ENCODE peak calls at places on chromosome 17, in ten cellular contexts. L is cardiac muscle cell, S is fibroblast of mammary gland, J is astrocyte of the spinal cord, E is left ventricle myocardium inferior, G is sigmoid colon, D is lower leg skin, Z is astrocyte, O is lower lobe of right lung, M is Peyer's patch. U is an unnamed sample.

GRCh38 chr17:80698297-80698696 is 153.7 kb downstream of the RPTOR start:
- DNase-seq in D (no peak), L (no peak), M (no peak), O (no peak), E (no peak), S (no peak), J (no peak), Z (no peak), G (no peak), U (no peak)

GRCh38 chr17:17885029-17885351 is 48.2 kb upstream of the SREBF1 start:
- DNase-seq in J (no peak), E (no peak), D (no peak), Z (no peak), L (no peak), G (no peak), S (no peak), M (no peak), O (no peak), U (no peak)

GRCh38 chr17:78399028-78399692 is 20.7 kb downstream of the PGS1 start:
- DNase-seq in J (no peak), D (no peak), L (no peak), S (no peak), E (no peak), Z (no peak), G (no peak), M (no peak), O (no peak), U (no peak)

GRCh38 chr17:46869296-46869695 is 17.9 kb downstream of the WNT9B start:
- DNase-seq in Z (no peak), M (no peak), L (no peak), G (no peak), J (no peak), S (no peak), E (no peak), D (no peak), O (no peak), U (no peak)

GRCh38 chr17:68349157-68349556 is 57.9 kb downstream of the ARSG start:
- DNase-seq in L (no peak), J (no peak), M (no peak), D (no peak), G (no peak), O (no peak), Z (no peak), E (no peak), S (no peak), U (no peak)

GRCh38 chr17:44548714-44549230 is 8.5 kb upstream of the FZD2 start:
- DNase-seq in D (no peak), G (no peak), J (no peak), M (no peak), O (no peak), S (no peak), Z (no peak), E (no peak), L (no peak), U (no peak)

GRCh38 chr17:72176902-72177660 is 56.3 kb downstream of the SOX9 start:
- DNase-seq in O (no peak), G (no peak), M (no peak), S (no peak), D (no peak), L (no peak), J (peak; percentile 26), Z (peak; percentile 95), E (no peak), U (no peak)

GRCh38 chr17:64331946-64332493 is 58.6 kb downstream of the PECAM1 start:
- DNase-seq in G (no peak), S (peak; percentile 45), E (peak; percentile 69), O (peak; percentile 76), D (no peak), J (no peak), M (no peak), Z (no peak), L (no peak), U (peak; percentile 47)

GRCh38 chr17:35736236-35736635 is 4.8 kb downstream of the RASL10B start:
- DNase-seq in E (no peak), L (no peak), J (no peak), O (no peak), S (no peak), D (no peak), G (no peak), Z (no peak), M (no peak), U (no peak)

GRCh38 chr17:16923904-16924700 is 47.8 kb downstream of the TNFRSF13B start:
- DNase-seq in G (peak; percentile 44), S (no peak), L (no peak), D (no peak), J (no peak), O (peak; percentile 22), E (peak; percentile 6), M (no peak), Z (no peak), U (no peak)

GRCh38 chr17:39208893-39209292 is 8.8 kb downstream of the RPL19 start:
- DNase-seq in O (peak; percentile 69), Z (no peak), J (no peak), E (no peak), L (no peak), D (peak; percentile 42), G (no peak), M (peak; percentile 63), S (no peak), U (no peak)

GRCh38 chr17:73941919-73942530 is 261.5 kb upstream of the RPL38 start:
- DNase-seq in O (no peak), Z (no peak), D (no peak), E (no peak), L (no peak), G (no peak), S (no peak), M (no peak), J (no peak), U (no peak)

GRCh38 chr17:37791434-37791833 is 46.6 kb upstream of the HNF1B start:
- DNase-seq in D (no peak), Z (no peak), E (no peak), M (no peak), G (no peak), J (no peak), O (no peak), L (no peak), S (peak; percentile 51), U (peak; percentile 41)

GRCh38 chr17:30720013-30720471 is 104.5 kb downstream of the CRLF3 start:
- DNase-seq in J (no peak), G (peak; percentile 61), L (no peak), S (no peak), Z (no peak), D (no peak), O (peak; percentile 26), E (peak; percentile 10), M (peak; percentile 30), U (no peak)

GRCh38 chr17:67439269-67439668 is 62.2 kb downstream of the PITPNC1 start:
- DNase-seq in S (no peak), E (no peak), M (no peak), D (no peak), Z (no peak), L (no peak), G (no peak), J (no peak), O (no peak), U (no peak)

GRCh38 chr17:65388911-65389310 is 172.5 kb downstream of the AXIN2 start:
- DNase-seq in O (no peak), J (no peak), G (no peak), Z (no peak), M (no peak), L (no peak), S (peak; percentile 65), D (no peak), E (no peak), U (peak; percentile 74)
- TF ChIP-seq CTCF in O (no peak), J (no peak), G (no peak), Z (no peak), M (no peak), L (no peak), S (no peak), D (no peak), E (no peak), U (no peak)

DNA sequence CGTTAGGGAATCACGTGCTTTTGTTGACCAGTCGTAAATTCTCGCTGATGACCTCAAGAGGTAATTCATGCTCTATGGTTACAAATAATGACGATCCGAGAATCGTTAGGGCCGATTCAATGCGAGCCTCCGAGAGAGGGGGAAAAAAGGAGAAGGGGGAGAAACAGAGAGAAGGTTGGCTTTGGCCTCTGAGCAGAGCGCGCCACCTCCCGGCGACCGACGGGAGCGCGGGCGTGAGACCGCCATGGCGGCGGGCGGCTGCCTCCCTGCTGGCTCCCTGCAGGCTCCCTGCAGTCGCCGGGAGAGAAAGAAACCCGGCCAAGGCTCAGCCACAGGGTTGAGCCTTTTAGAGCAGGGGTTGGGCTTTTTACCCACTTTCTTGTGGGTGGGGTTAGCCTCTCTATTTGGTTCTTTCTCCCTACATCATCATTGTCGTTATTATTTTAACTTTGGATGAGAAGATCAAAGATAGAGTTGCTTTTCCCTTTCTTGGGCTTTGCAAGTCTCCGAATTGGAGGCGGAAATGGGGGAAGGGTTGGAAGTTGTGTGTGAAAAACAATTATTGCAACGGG is 347 bp upstream of the HOXB5 start:
- DNase-seq in O (peak; percentile 79), Z (peak; percentile 83), D (peak; percentile 71), J (peak; percentile 97), L (peak; percentile 75), G (peak; percentile 92), S (peak; percentile 90), E (peak; percentile 65), M (peak; percentile 81), U (peak; percentile 84)
- H3K4me3 ChIP-seq in O (peak overlapping the region; percentile 63), Z (no peak overlapping the region), D (no peak overlapping the region), J (peak overlapping the region; percentile 57), L (peak overlapping the region; percentile 26), G (peak overlapping the region; percentile 70), S (peak overlapping the region; percentile 46), E (peak overlapping the region; percentile 53), M (no peak overlapping the region), U (peak overlapping the region; percentile 63)

GRCh38 chr17:75739174-75739573 is 17.9 kb downstream of the ITGB4 start:
- DNase-seq in S (no peak), G (no peak), O (no peak), M (no peak), D (no peak), L (no peak), J (no peak), Z (no peak), E (no peak), U (no peak)

GRCh38 chr17:75739801-75740200 is 18.5 kb downstream of the ITGB4 start:
- DNase-seq in E (no peak), L (no peak), S (no peak), G (no peak), J (no peak), Z (no peak), M (no peak), D (no peak), O (peak; percentile 44), U (no peak)

GRCh38 chr17:75737133-75737962 is 16.1 kb downstream of the ITGB4 start:
- DNase-seq in J (no peak), Z (no peak), S (no peak), E (no peak), D (no peak), L (no peak), O (peak; percentile 44), G (no peak), M (no peak), U (no peak)

GRCh38 chr17:75740215-75740614 is 19.0 kb downstream of the ITGB4 start:
- DNase-seq in S (no peak), L (no peak), E (no peak), M (no peak), Z (no peak), O (no peak), J (no peak), D (no peak), G (no peak), U (no peak)

GRCh38 chr17:75738218-75738802 is 17.1 kb downstream of the ITGB4 start:
- DNase-seq in D (no peak), E (no peak), L (no peak), G (no peak), M (no peak), S (peak; percentile 37), O (peak; percentile 79), Z (no peak), J (no peak), U (no peak)
- TF ChIP-seq CTCF in D (no peak), E (no peak), L (no peak), G (no peak), M (no peak), S (no peak), O (no peak), Z (no peak), J (no peak), U (no peak)

GRCh38 chr17:42312285-42313130 is 24.2 kb downstream of the STAT5A start:
- DNase-seq in G (peak; percentile 96), O (peak; percentile 88), M (peak; percentile 84), D (peak; percentile 77), E (peak; percentile 88), J (peak; percentile 80), L (peak; percentile 92), Z (peak; percentile 54), S (peak; percentile 80), U (peak; percentile 73)
- H3K4me3 ChIP-seq in G (peak overlapping the region; percentile 37), O (peak overlapping the region; percentile 10), M (peak overlapping the region; percentile 43), D (no peak overlapping the region), E (peak overlapping the region; percentile 50), J (no peak overlapping the region), L (peak overlapping the region; percentile 0), Z (no peak overlapping the region), S (no peak overlapping the region), U (no peak overlapping the region)

U was measured in fibroblast of the aortic adventitia.